ENCODE peak calls at places on chromosomes 7 and 10, in seven cellular contexts. S is Peyer's patch, M is IMR-90, E is fibroblast of lung, U is PC-3, H is GM23338, D is tibial artery. Q is an unnamed sample.

GRCh38 chr10:52308251-52309031 is 5.6 kb upstream of the DKK1 start:
- DNase-seq in S (no peak), U (peak; percentile 94), H (peak; percentile 82), E (peak; percentile 71), D (no peak), M (peak; percentile 78), Q (peak; percentile 82)

GRCh38 chr7:16528520-16528919 is 1.9 kb downstream of the LRRC72 start:
- DNase-seq in M (peak; percentile 22), S (no peak), D (no peak), E (peak; percentile 3), H (no peak), U (no peak), Q (no peak)

GRCh38 chr10:7984896-7985295 is 69.6 kb upstream of the GATA3 start:
- DNase-seq in E (no peak), S (no peak), D (no peak), M (no peak), H (no peak), U (no peak), Q (no peak)

GRCh38 chr10:88881335-88881734 is 1.3 kb downstream of the STAMBPL1 start:
- DNase-seq in S (peak; percentile 29), H (no peak), D (no peak), U (no peak), E (no peak), M (no peak), Q (no peak)

GRCh38 chr10:126459878-126460481 is 71.7 kb upstream of the ADAM12 start:
- DNase-seq in E (peak; percentile 90), D (no peak), S (no peak), H (no peak), U (peak; percentile 94), M (peak; percentile 92), Q (no peak)

GRCh38 chr10:48944171-48944570 is 4.5 kb upstream of the LRRC18 start:
- DNase-seq in M (no peak), E (no peak), D (no peak), H (no peak), U (no peak), S (no peak), Q (no peak)

GRCh38 chr7:44200699-44201461 is at the start of gene YKT6:
- DNase-seq in M (peak; percentile 93), D (peak; percentile 89), S (peak; percentile 95), H (peak; percentile 98), E (peak; percentile 94), U (peak; percentile 98), Q (peak; percentile 98)

GRCh38 chr10:97321032-97321806 is 2.1 kb downstream of the FRAT1 start:
- DNase-seq in E (no peak), M (no peak), D (peak; percentile 66), S (peak; percentile 26), H (peak; percentile 79), U (no peak), Q (peak; percentile 63)

GRCh38 chr7:137642467-137642866 is 204.3 kb downstream of the DGKI start:
- DNase-seq in H (no peak), M (peak; percentile 69), U (peak; percentile 72), D (no peak), E (peak; percentile 73), S (no peak), Q (no peak)

GRCh38 chr10:79358811-79359210 is 11.5 kb downstream of the PPIF start:
- DNase-seq in D (no peak), U (peak; percentile 71), E (no peak), M (no peak), S (no peak), H (no peak), Q (no peak)

GRCh38 chr10:33277135-33277536 is 57.3 kb downstream of the NRP1 start:
- DNase-seq in M (peak; percentile 47), S (no peak), E (peak; percentile 61), H (no peak), U (peak; percentile 83), D (peak; percentile 65), Q (no peak)

GRCh38 chr7:45146531-45147379 is 10.8 kb upstream of the RAMP3 start:
- DNase-seq in M (no peak), D (no peak), H (no peak), S (no peak), E (no peak), U (no peak), Q (no peak)

GRCh38 chr7:82291931-82292330 is 151.6 kb downstream of the CACNA2D1 start:
- DNase-seq in M (no peak), S (no peak), E (peak; percentile 34), D (no peak), H (no peak), U (peak; percentile 45), Q (no peak)

GRCh38 chr7:44290250-44290616 is 35.2 kb downstream of the CAMK2B start:
- DNase-seq in H (no peak), S (no peak), D (peak; percentile 5), U (no peak), M (no peak), E (no peak), Q (peak; percentile 62)

GRCh38 chr7:99473315-99473596 is 566 bp downstream of the ZNF789 start:
- DNase-seq in M (peak; percentile 82), D (no peak), E (peak; percentile 89), S (no peak), U (peak; percentile 68), H (peak; percentile 67), Q (peak; percentile 83)

GRCh38 chr7:140672382-140673062 is at the start of gene ADCK2:
- DNase-seq in M (no peak), H (peak; percentile 84), U (peak; percentile 35), D (no peak), S (peak; percentile 74), E (no peak), Q (peak; percentile 98)

GRCh38 chr10:110850990-110851389 is 20.7 kb upstream of the PDCD4 start:
- DNase-seq in H (no peak), D (no peak), U (no peak), M (no peak), E (peak; percentile 35), S (peak; percentile 26), Q (no peak)

GRCh38 chr10:59872892-59873463 is 33.4 kb downstream of the CCDC6 start:
- DNase-seq in H (no peak), E (peak; percentile 98), S (peak; percentile 31), D (peak; percentile 76), M (peak; percentile 97), U (no peak), Q (no peak)

GRCh38 chr10:63798599-63799498 is 277.6 kb downstream of the REEP3 start:
- DNase-seq in H (peak; percentile 26), U (peak; percentile 76), S (no peak), D (peak; percentile 83), M (peak; percentile 78), E (peak; percentile 98), Q (no peak)

GRCh38 chr7:33776791-33777190 is 128.5 kb upstream of the BMPER start:
- DNase-seq in U (peak; percentile 7), E (peak; percentile 51), M (peak; percentile 71), S (no peak), D (no peak), H (no peak), Q (no peak)

GRCh38 chr7:142438235-142438922 is 180.5 kb upstream of the PRSS58 start:
- DNase-seq in H (peak; percentile 93), E (peak; percentile 40), D (no peak), S (no peak), M (peak; percentile 64), U (peak; percentile 71), Q (peak; percentile 74)

GRCh38 chr7:87209295-87209924 is 10.1 kb downstream of the TMEM243 start:
- DNase-seq in M (no peak), U (no peak), E (no peak), H (no peak), D (no peak), S (no peak), Q (no peak)

GRCh38 chr7:129969881-129970446 is 17.2 kb upstream of the UBE2H start:
- DNase-seq in S (no peak), M (peak; percentile 84), U (peak; percentile 98), D (no peak), H (no peak), E (peak; percentile 96), Q (no peak)
- H3K4me3 ChIP-seq in S (no peak overlapping the region), M (no peak overlapping the region), U (no peak overlapping the region), D (no peak overlapping the region), H (no peak overlapping the region), E (no peak overlapping the region), Q (no peak overlapping the region)

GRCh38 chr7:158745057-158745715 is 40.6 kb upstream of the NCAPG2 start:
- DNase-seq in H (no peak), S (no peak), U (no peak), M (no peak), E (no peak), D (no peak), Q (no peak)
- H3K36me3 ChIP-seq in H (peaks cover 12% of the 10 kb centered on the region), S (no peaks in the 10 kb centered on the region), U (peaks cover 29% of the 10 kb centered on the region), M (peaks cover 45% of the 10 kb centered on the region), E (peaks cover 13% of the 10 kb centered on the region), D (peaks cover 98% of the 10 kb centered on the region), Q (peaks cover 8% of the 10 kb centered on the region)

GRCh38 chr7:43116451-43116850 is 4.0 kb downstream of the HECW1 start:
- DNase-seq in H (no peak), E (no peak), M (no peak), D (no peak), U (no peak), S (no peak), Q (no peak)

GRCh38 chr7:43117842-43118241 is 5.4 kb downstream of the HECW1 start:
- DNase-seq in M (no peak), H (no peak), U (no peak), S (no peak), D (no peak), E (no peak), Q (no peak)

GRCh38 chr7:43114451-43114765 is 2.0 kb downstream of the HECW1 start:
- DNase-seq in S (no peak), U (no peak), M (no peak), E (no peak), H (peak; percentile 44), D (no peak), Q (no peak)

GRCh38 chr7:43119371-43120069 is 7.1 kb downstream of the HECW1 start:
- DNase-seq in S (no peak), D (no peak), H (peak; percentile 38), U (no peak), E (peak; percentile 91), M (peak; percentile 90), Q (no peak)

GRCh38 chr7:43117025-43117424 is 4.6 kb downstream of the HECW1 start:
- DNase-seq in D (no peak), S (no peak), H (no peak), M (peak; percentile 19), U (no peak), E (peak; percentile 82), Q (no peak)
- H3K27me3 ChIP-seq in D (peaks cover 5% of the 10 kb centered on the region), S (no peaks in the 10 kb centered on the region), H (peaks cover 7% of the 10 kb centered on the region), M (peaks cover 32% of the 10 kb centered on the region), U (peaks cover 95% of the 10 kb centered on the region), E (peaks cover 31% of the 10 kb centered on the region), Q (peaks cover 19% of the 10 kb centered on the region)

DNA sequence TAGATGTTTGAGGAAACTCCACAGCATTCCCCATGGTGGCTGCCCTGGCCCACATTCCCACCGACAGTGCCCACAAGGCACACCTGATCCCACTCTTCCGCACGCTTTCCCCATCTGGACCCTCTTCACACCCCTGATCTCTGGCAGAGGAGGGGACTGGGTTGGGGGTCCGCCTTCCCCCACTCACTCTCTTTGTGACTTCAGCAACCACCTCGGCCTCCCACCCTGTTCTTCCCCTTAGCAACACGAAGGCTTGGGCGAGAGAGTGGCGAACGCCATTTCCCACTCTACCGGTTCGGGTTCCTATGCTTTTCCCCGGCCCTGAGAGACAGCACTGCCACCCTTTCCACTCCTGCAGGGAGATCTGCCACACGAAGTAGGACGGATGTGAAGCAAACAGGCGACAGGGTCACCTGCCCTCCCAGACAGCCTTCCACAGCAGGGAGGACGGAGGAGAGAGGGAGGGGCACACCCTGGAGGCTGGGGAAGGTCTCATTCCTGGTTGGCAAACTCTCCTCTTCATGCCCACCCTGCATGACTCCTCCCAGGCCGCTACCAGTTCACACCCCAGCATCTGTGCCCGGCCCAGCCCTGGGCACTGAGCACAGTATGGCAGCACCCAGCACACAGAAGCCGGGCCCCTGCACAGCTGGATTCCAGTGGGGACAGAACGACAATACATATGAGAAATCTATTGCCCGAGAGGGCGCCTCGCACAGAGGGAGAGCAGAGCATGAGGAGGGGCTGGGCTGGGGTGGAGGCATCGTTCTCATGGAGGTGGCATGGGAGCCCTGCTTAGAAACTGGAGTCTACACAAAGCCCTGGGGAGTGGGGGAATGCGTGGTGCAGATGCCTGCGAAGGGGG is 93.5 kb downstream of the PAXIP1 start:
- DNase-seq in U (no peak), E (no peak), S (no peak), D (no peak), H (no peak), M (no peak), Q (no peak)
- H3K4me3 ChIP-seq in U (no peak overlapping the region), E (no peak overlapping the region), S (no peak overlapping the region), D (no peak overlapping the region), H (no peak overlapping the region), M (no peak overlapping the region), Q (no peak overlapping the region)